ENCODE peak calls at places on chromosome 9, in seven cellular contexts. X is breast epithelium; Z is suprapubic skin; M is CD8-positive, alpha-beta memory T cell; I is effector memory CD4-positive, alpha-beta T cell; C is Peyer's patch; A is CD4-positive, alpha-beta T cell. N is an unnamed sample. For H3K27me3, the result is how much of the 10 kb centered on the place peaks cover.

GRCh38 chr9:6498982-6499381 is 86.0 kb downstream of the UHRF2 start:
- DNase-seq in X (no peak), Z (no peak), M (no peak), I (no peak), C (no peak), A (no peak), N (no peak)

GRCh38 chr9:127183814-127184582 is 61.6 kb upstream of the ANGPTL2 start:
- DNase-seq in X (no peak), Z (no peak), M (no peak), I (no peak), C (peak), A (no peak), N (no peak)

GRCh38 chr9:37719526-37719925 is 34.1 kb upstream of the TRMT10B start:
- DNase-seq in X (no peak), Z (no peak), M (no peak), I (no peak), C (no peak), A (no peak), N (no peak)

GRCh38 chr9:36772449-36773370 is 200.0 kb downstream of the MELK start:
- DNase-seq in X (no peak), Z (no peak), M (no peak), I (no peak), C (no peak), A (no peak), N (no peak)

GRCh38 chr9:90915693-90916092 is 114.1 kb downstream of the SYK start:
- DNase-seq in X (no peak), Z (no peak), M (no peak), I (no peak), C (no peak), A (no peak), N (no peak)

GRCh38 chr9:79470957-79471356 is 100.8 kb upstream of the TLE4 start:
- DNase-seq in X (no peak), Z (no peak), M (no peak), I (no peak), C (no peak), A (no peak), N (no peak)

GRCh38 chr9:96302021-96302420 is at the start of gene HSD17B3:
- DNase-seq in X (no peak), Z (no peak), M (no peak), I (no peak), C (no peak), A (no peak), N (no peak)

GRCh38 chr9:12696931-12697622 is 3.9 kb downstream of the TYRP1 start:
- DNase-seq in X (no peak), Z (no peak), M (no peak), I (no peak), C (no peak), A (no peak), N (no peak)

GRCh38 chr9:137157618-137158502 is 12.0 kb downstream of the LRRC26 start:
- DNase-seq in X (no peak), Z (no peak), M (no peak), I (no peak), C (no peak), A (no peak), N (no peak)

GRCh38 chr9:137160054-137160425 is 9.8 kb downstream of the LRRC26 start:
- DNase-seq in X (no peak), Z (no peak), M (no peak), I (no peak), C (no peak), A (no peak), N (no peak)

GRCh38 chr9:137160716-137161557 is 8.9 kb downstream of the LRRC26 start:
- DNase-seq in X (no peak), Z (no peak), M (no peak), I (no peak), C (no peak), A (no peak), N (no peak)

GRCh38 chr9:137158625-137159024 is 11.2 kb downstream of the LRRC26 start:
- DNase-seq in X (no peak), Z (no peak), M (no peak), I (no peak), C (no peak), A (no peak), N (no peak)

GRCh38 chr9:137159105-137160053 is 10.5 kb downstream of the LRRC26 start:
- DNase-seq in X (no peak), Z (no peak), M (no peak), I (no peak), C (no peak), A (no peak), N (no peak)
- H3K27ac ChIP-seq in X (no peak), Z (no peak), M (no peak), I (no peak), C (no peak), A (no peak), N (no peak)

GRCh38 chr9:93947409-93948070 is 7.6 kb downstream of the BARX1 start:
- DNase-seq in X (no peak), Z (no peak), M (no peak), I (no peak), C (no peak), A (no peak), N (no peak)
- H3K27me3 ChIP-seq in X (half or more), Z (half or more), M (half or more), I (half or more), C (half or more), A (half or more), N (half or more)

GRCh38 chr9:136587145-136587943 is 41.5 kb upstream of the NOTCH1 start:
- DNase-seq in X (no peak), Z (no peak), M (no peak), I (no peak), C (no peak), A (no peak), N (peak)
- H3K27ac ChIP-seq in X (no peak), Z (no peak), M (peak), I (no peak), C (no peak), A (no peak), N (no peak)

DNA sequence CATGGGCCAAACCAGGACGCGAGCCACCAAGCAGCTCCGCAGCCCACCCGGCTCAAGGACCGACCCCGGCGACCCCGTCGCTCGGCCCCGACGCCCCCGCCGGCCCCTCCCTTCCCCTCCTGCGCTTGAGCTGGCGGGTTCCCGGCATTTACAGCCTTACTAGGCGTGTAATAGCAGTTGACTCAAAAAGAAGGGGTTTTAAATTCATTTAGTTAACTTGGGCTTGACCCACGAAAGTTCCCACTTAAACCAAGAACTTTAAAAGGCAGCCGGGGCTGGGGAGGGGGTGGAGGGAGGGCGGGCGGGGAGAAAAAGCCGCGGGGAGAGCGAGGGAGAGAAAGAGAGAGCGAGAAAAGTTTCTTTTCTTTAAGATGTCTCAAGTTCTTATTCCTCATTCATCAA is 636 bp downstream of the PRDM12 start:
- DNase-seq in X (no peak), Z (no peak), M (no peak), I (no peak), C (no peak), A (no peak), N (no peak)
- H3K27me3 ChIP-seq in X (half or more), Z (half or more), M (under half), I (half or more), C (half or more), A (half or more), N (half or more)

GRCh38 chr9:76887951-76888350 is 18.0 kb downstream of the PRUNE2 start:
- DNase-seq in X (no peak), Z (no peak), M (no peak), I (no peak), C (no peak), A (no peak), N (no peak)
- H3K27ac ChIP-seq in X (no peak), Z (no peak), M (no peak), I (no peak), C (peak), A (no peak), N (no peak)

N was measured in lower lobe of right lung.